ENCODE peak calls at places on chromosome 10, in four cellular contexts. One of them, this sample, is unnamed.

GRCh38 chr10:18610517-18610916 is 40.9 kb downstream of the NSUN6 start:
- DNase-seq in H1: no peak
- DNase-seq in GM12878: no peak
- DNase-seq in K562: peak; percentile 27
- DNase-seq in this sample: peak; percentile 72

GRCh38 chr10:30359373-30360206 is 10.5 kb upstream of the MTPAP start:
- DNase-seq in GM12878: peak; percentile 39
- DNase-seq in K562: peak; percentile 75
- DNase-seq in H1: peak; percentile 92
- DNase-seq in this sample: peak; percentile 82

GRCh38 chr10:6402349-6402709 is 177.7 kb downstream of the PRKCQ start:
- DNase-seq in GM12878: no peak
- DNase-seq in K562: no peak
- DNase-seq in H1: no peak
- DNase-seq in this sample: no peak

GRCh38 chr10:5644930-5645329 is 21.5 kb downstream of the ASB13 start:
- DNase-seq in H1: no peak
- DNase-seq in K562: no peak
- DNase-seq in GM12878: no peak
- DNase-seq in this sample: no peak

GRCh38 chr10:132102717-132103110 is 37.0 kb downstream of the JAKMIP3 start:
- DNase-seq in K562: no peak
- DNase-seq in H1: no peak
- DNase-seq in GM12878: no peak
- DNase-seq in this sample: no peak

GRCh38 chr10:28248092-28248491 is 54.8 kb downstream of the MPP7 start:
- DNase-seq in K562: no peak
- DNase-seq in GM12878: no peak
- DNase-seq in H1: no peak
- DNase-seq in this sample: no peak

GRCh38 chr10:3806603-3807002 is 21.6 kb upstream of the KLF6 start:
- DNase-seq in H1: no peak
- DNase-seq in K562: no peak
- DNase-seq in GM12878: no peak
- DNase-seq in this sample: no peak

GRCh38 chr10:59337254-59337653 is 25.1 kb downstream of the FAM13C start:
- DNase-seq in GM12878: no peak
- DNase-seq in H1: no peak
- DNase-seq in K562: no peak
- DNase-seq in this sample: no peak

GRCh38 chr10:24866615-24867583 is 85.5 kb downstream of the PRTFDC1 start:
- DNase-seq in H1: no peak
- DNase-seq in GM12878: no peak
- DNase-seq in K562: peak; percentile 63
- DNase-seq in this sample: no peak

GRCh38 chr10:124119933-124120332 is 26.5 kb upstream of the CHST15 start:
- DNase-seq in H1: no peak
- DNase-seq in K562: no peak
- DNase-seq in GM12878: no peak
- DNase-seq in this sample: no peak

GRCh38 chr10:73054286-73054685 is 42.4 kb downstream of the P4HA1 start:
- DNase-seq in K562: no peak
- DNase-seq in GM12878: peak; percentile 34
- DNase-seq in H1: no peak
- DNase-seq in this sample: no peak

GRCh38 chr10:123997486-123998196 is 95.8 kb downstream of the CHST15 start:
- DNase-seq in H1: no peak
- DNase-seq in GM12878: peak; percentile 51
- DNase-seq in K562: no peak
- DNase-seq in this sample: no peak

GRCh38 chr10:11875499-11876281 is 52.5 kb downstream of the PROSER2 start:
- DNase-seq in K562: peak; percentile 81
- DNase-seq in GM12878: no peak
- DNase-seq in H1: no peak
- DNase-seq in this sample: peak; percentile 88

GRCh38 chr10:9823268-9823930 is 1194.3 kb upstream of the CELF2 start:
- DNase-seq in GM12878: no peak
- DNase-seq in K562: no peak
- DNase-seq in H1: no peak
- DNase-seq in this sample: no peak

GRCh38 chr10:24850726-24851300 is 101.6 kb downstream of the PRTFDC1 start:
- DNase-seq in H1: no peak
- DNase-seq in GM12878: no peak
- DNase-seq in K562: no peak
- DNase-seq in this sample: no peak

GRCh38 chr10:79196470-79197461 is 128.0 kb downstream of the ZMIZ1 start:
- DNase-seq in GM12878: no peak
- DNase-seq in K562: peak; percentile 88
- DNase-seq in H1: peak; percentile 97
- DNase-seq in this sample: peak; percentile 36

GRCh38 chr10:79155301-79156081 is 86.7 kb downstream of the ZMIZ1 start:
- DNase-seq in GM12878: no peak
- DNase-seq in K562: no peak
- DNase-seq in H1: no peak
- DNase-seq in this sample: no peak

GRCh38 chr10:5917305-5917704 is 27.3 kb downstream of the FBH1 start:
- DNase-seq in H1: no peak
- DNase-seq in GM12878: no peak
- DNase-seq in K562: no peak
- DNase-seq in this sample: no peak

GRCh38 chr10:33143160-33143728 is 185.2 kb upstream of the ITGB1 start:
- DNase-seq in H1: no peak
- DNase-seq in K562: no peak
- DNase-seq in GM12878: no peak
- DNase-seq in this sample: no peak

GRCh38 chr10:33402748-33403147 is 68.3 kb upstream of the NRP1 start:
- DNase-seq in H1: no peak
- DNase-seq in GM12878: no peak
- DNase-seq in K562: no peak
- DNase-seq in this sample: no peak

GRCh38 chr10:33100996-33101747 is 143.1 kb upstream of the ITGB1 start:
- DNase-seq in H1: no peak
- DNase-seq in K562: no peak
- DNase-seq in GM12878: no peak
- DNase-seq in this sample: no peak

GRCh38 chr10:17026686-17027485 is 102.7 kb downstream of the CUBN start:
- DNase-seq in H1: no peak
- DNase-seq in GM12878: peak; percentile 35
- DNase-seq in K562: no peak
- DNase-seq in this sample: no peak

GRCh38 chr10:34181545-34182300 is 633.4 kb downstream of the PARD3 start:
- DNase-seq in GM12878: no peak
- DNase-seq in H1: no peak
- DNase-seq in K562: no peak
- DNase-seq in this sample: no peak

GRCh38 chr10:131609176-131609575 is 291.6 kb upstream of the PPP2R2D start:
- DNase-seq in GM12878: no peak
- DNase-seq in K562: no peak
- DNase-seq in H1: no peak
- DNase-seq in this sample: no peak

GRCh38 chr10:49781247-49781646 is 19.1 kb upstream of the OGDHL start:
- DNase-seq in K562: no peak
- DNase-seq in GM12878: no peak
- DNase-seq in H1: no peak
- DNase-seq in this sample: no peak

GRCh38 chr10:44818721-44819127 is 92.4 kb upstream of the TMEM72 start:
- DNase-seq in K562: no peak
- DNase-seq in GM12878: no peak
- DNase-seq in H1: no peak
- DNase-seq in this sample: no peak

GRCh38 chr10:31242902-31243301 is 76.1 kb upstream of the ZEB1 start:
- DNase-seq in GM12878: peak; percentile 5
- DNase-seq in K562: peak; percentile 50
- DNase-seq in H1: no peak
- DNase-seq in this sample: peak; percentile 86

GRCh38 chr10:114885430-114885829 is 52.6 kb upstream of the TRUB1 start:
- DNase-seq in K562: no peak
- DNase-seq in GM12878: no peak
- DNase-seq in H1: no peak
- DNase-seq in this sample: no peak

GRCh38 chr10:131090761-131091661 is 220.5 kb downstream of the TCERG1L start:
- DNase-seq in GM12878: no peak
- DNase-seq in K562: no peak
- DNase-seq in H1: peak; percentile 58
- DNase-seq in this sample: no peak

GRCh38 chr10:128534686-128535085 is 408.5 kb upstream of the MKI67 start:
- DNase-seq in K562: no peak
- DNase-seq in H1: no peak
- DNase-seq in GM12878: no peak
- DNase-seq in this sample: no peak

GRCh38 chr10:6080417-6080973 is 8.3 kb upstream of the RBM17 start:
- DNase-seq in GM12878: no peak
- DNase-seq in H1: no peak
- DNase-seq in K562: no peak
- DNase-seq in this sample: no peak

GRCh38 chr10:32000937-32001336 is 55.3 kb downstream of the KIF5B start:
- DNase-seq in K562: no peak
- DNase-seq in H1: no peak
- DNase-seq in GM12878: no peak
- DNase-seq in this sample: no peak

GRCh38 chr10:114374141-114374791 is 30.0 kb downstream of the AFAP1L2 start:
- DNase-seq in H1: no peak
- DNase-seq in K562: no peak
- DNase-seq in GM12878: no peak
- DNase-seq in this sample: no peak

GRCh38 chr10:132811891-132812481 is 26.0 kb upstream of the NKX6-2 start:
- DNase-seq in H1: no peak
- DNase-seq in GM12878: no peak
- DNase-seq in K562: no peak
- DNase-seq in this sample: no peak

GRCh38 chr10:25869609-25870008 is 64.4 kb upstream of the MYO3A start:
- DNase-seq in H1: no peak
- DNase-seq in GM12878: no peak
- DNase-seq in K562: no peak
- DNase-seq in this sample: no peak

GRCh38 chr10:83007521-83007920 is 1131.8 kb upstream of the GHITM start:
- DNase-seq in K562: no peak
- DNase-seq in GM12878: no peak
- DNase-seq in H1: no peak
- DNase-seq in this sample: no peak
- TF ChIP-seq EGR1 in K562: no peak
- TF ChIP-seq EGR1 in GM12878: no peak
- TF ChIP-seq EGR1 in H1: no peak
- TF ChIP-seq EGR1 in this sample: no peak

GRCh38 chr10:84114088-84114667 is 25.1 kb upstream of the GHITM start:
- DNase-seq in GM12878: no peak
- DNase-seq in K562: no peak
- DNase-seq in H1: peak; percentile 50
- DNase-seq in this sample: no peak
- TF ChIP-seq CTCF in GM12878: peak; percentile 19
- TF ChIP-seq CTCF in K562: peak; percentile 47
- TF ChIP-seq CTCF in H1: no peak
- TF ChIP-seq CTCF in this sample: no peak

GRCh38 chr10:96651998-96652431 is 65.2 kb upstream of the TM9SF3 start:
- DNase-seq in K562: no peak
- DNase-seq in H1: no peak
- DNase-seq in GM12878: peak; percentile 79
- DNase-seq in this sample: no peak
- TF ChIP-seq EGR1 in K562: no peak
- TF ChIP-seq EGR1 in H1: no peak
- TF ChIP-seq EGR1 in GM12878: peak; percentile 11
- TF ChIP-seq EGR1 in this sample: no peak

GRCh38 chr10:110567201-110568054 is at the start of gene SMC3:
- DNase-seq in K562: peak; percentile 81
- DNase-seq in H1: peak; percentile 96
- DNase-seq in GM12878: peak; percentile 85
- DNase-seq in this sample: peak; percentile 96
- TF ChIP-seq CTCF in K562: no peak
- TF ChIP-seq CTCF in H1: no peak
- TF ChIP-seq CTCF in GM12878: no peak
- TF ChIP-seq CTCF in this sample: no peak

GRCh38 chr10:63887026-63887589 is 365.9 kb downstream of the REEP3 start:
- DNase-seq in K562: peak; percentile 76
- DNase-seq in H1: peak; percentile 79
- DNase-seq in GM12878: no peak
- DNase-seq in this sample: peak; percentile 71
- TF ChIP-seq EGR1 in K562: no peak
- TF ChIP-seq EGR1 in H1: no peak
- TF ChIP-seq EGR1 in GM12878: no peak
- TF ChIP-seq EGR1 in this sample: no peak

DNA sequence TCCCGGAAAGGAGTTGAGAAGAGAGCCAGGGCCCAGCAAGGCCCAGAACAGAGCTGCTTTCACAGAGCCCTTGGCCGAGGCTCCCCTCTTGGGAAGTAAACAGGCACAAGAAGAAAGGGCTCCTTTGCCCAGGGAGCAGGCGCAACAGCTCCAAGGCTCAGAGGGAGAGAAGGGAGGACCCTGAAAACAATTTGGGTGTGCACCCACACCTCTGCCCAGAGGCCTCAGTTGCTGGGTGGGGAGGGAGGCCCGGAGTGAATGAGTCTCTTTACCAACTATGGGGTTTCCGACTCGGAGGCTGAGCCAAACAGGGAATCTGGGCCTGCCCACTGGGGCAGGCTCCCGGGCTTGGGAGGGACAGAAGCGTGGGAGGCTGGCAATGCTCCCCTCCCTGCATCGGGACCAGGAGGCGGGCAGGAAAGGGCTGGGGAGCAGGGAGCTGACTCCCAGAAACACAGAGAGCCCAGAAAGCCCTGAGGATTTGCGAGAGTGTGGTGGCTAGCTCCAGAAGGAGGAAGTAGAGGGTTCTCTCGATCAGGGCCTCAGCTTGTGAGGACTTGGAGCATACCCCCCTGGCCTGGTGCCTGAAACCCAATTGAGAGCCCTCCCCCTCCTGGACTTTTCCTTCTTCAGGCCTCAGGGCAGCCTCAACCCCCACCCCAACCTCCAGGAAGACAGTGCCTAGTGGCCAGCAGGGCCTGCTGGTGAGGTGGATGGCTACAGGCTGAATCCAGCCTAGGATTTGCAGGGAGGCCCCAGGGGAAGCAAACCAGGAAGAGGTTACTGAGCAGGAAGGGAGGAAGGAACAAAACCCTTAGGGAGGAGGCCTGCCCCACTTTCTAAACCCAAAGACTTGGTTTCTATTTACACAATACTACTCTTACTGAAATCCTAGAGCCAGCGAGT is 6.2 kb downstream of the C10orf105 start:
- DNase-seq in H1: no peak
- DNase-seq in GM12878: no peak
- DNase-seq in K562: no peak
- DNase-seq in this sample: no peak
- TF ChIP-seq CTCF in H1: peak; percentile 15
- TF ChIP-seq CTCF in GM12878: no peak
- TF ChIP-seq CTCF in K562: no peak
- TF ChIP-seq CTCF in this sample: no peak

GRCh38 chr10:102016416-102016815 is 39.6 kb downstream of the ARMH3 start:
- DNase-seq in GM12878: no peak
- DNase-seq in K562: no peak
- DNase-seq in H1: no peak
- DNase-seq in this sample: no peak
- TF ChIP-seq EGR1 in GM12878: no peak
- TF ChIP-seq EGR1 in K562: no peak
- TF ChIP-seq EGR1 in H1: no peak
- TF ChIP-seq EGR1 in this sample: no peak

This sample was measured in HCT116.